ENCODE peak calls at places on chromosomes 7 and 10, in eight cellular contexts. I is K562; H is GM04504; F is activated T-helper 1 cell treated with anti-CD3 and anti-CD28 coated beads, Interleukin-2, amount 50 U/mL, for 16 hours; W is myocyte; M is colonic mucosa; S is GM12891; X is heart left ventricle. U is an unnamed sample.

GRCh38 chr7:151024435-151025056 is at the start of gene ATG9B:
- DNase-seq in I (peak; percentile 61), M (no peak), S (no peak), W (no peak), X (no peak), F (no peak), H (no peak), U (no peak)

GRCh38 chr10:23314835-23315239 is 29.8 kb downstream of the C10orf67 start:
- DNase-seq in I (peak; percentile 71), H (peak; percentile 48), W (peak; percentile 84), S (peak; percentile 10), M (peak; percentile 63), X (no peak), F (no peak), U (no peak)

GRCh38 chr7:23520582-23520981 is 11.2 kb downstream of the TRA2A start:
- DNase-seq in W (no peak), H (no peak), F (no peak), I (peak; percentile 27), S (no peak), X (no peak), M (no peak), U (no peak)

GRCh38 chr7:17941171-17941490 is 837 bp upstream of the SNX13 start:
- DNase-seq in S (no peak), H (no peak), W (no peak), I (peak; percentile 14), F (no peak), M (no peak), X (no peak), U (no peak)

GRCh38 chr10:101771380-101771779 is 4.5 kb downstream of the FGF8 start:
- DNase-seq in M (no peak), I (no peak), X (no peak), S (no peak), F (no peak), W (no peak), H (no peak), U (no peak)

GRCh38 chr7:27419581-27420177 is 177.1 kb downstream of the EVX1 start:
- DNase-seq in X (no peak), M (no peak), W (peak; percentile 9), I (no peak), H (no peak), S (no peak), F (no peak), U (no peak)

GRCh38 chr10:1560535-1561192 is 176.7 kb downstream of the ADARB2 start:
- DNase-seq in F (no peak), M (no peak), I (no peak), H (no peak), W (no peak), X (peak; percentile 12), S (no peak), U (no peak)

GRCh38 chr10:33215635-33216034 is 118.8 kb downstream of the NRP1 start:
- DNase-seq in F (no peak), W (no peak), I (no peak), M (no peak), X (no peak), S (no peak), H (no peak), U (no peak)

GRCh38 chr10:46002916-46003693 is 27.3 kb downstream of the NCOA4 start:
- DNase-seq in I (no peak), X (no peak), S (no peak), W (no peak), M (no peak), F (no peak), H (no peak), U (no peak)

GRCh38 chr7:2821842-2822507 is 22.1 kb downstream of the GNA12 start:
- DNase-seq in I (no peak), H (peak; percentile 51), M (no peak), W (peak; percentile 53), X (no peak), S (no peak), F (no peak), U (peak; percentile 28)

GRCh38 chr10:106500041-106500440 is 664.5 kb downstream of the SORCS1 start:
- DNase-seq in I (no peak), M (no peak), W (no peak), H (no peak), S (no peak), X (no peak), F (no peak), U (no peak)

GRCh38 chr10:6047326-6047611 is 14.9 kb downstream of the IL2RA start:
- DNase-seq in H (no peak), W (no peak), F (no peak), M (no peak), S (no peak), X (no peak), I (no peak), U (no peak)

U was measured in right lobe of liver.